ENCODE peak calls at places on chromosomes 3 and 15, in five cellular contexts. V is K562, W is WTC11, L is GM12878, H is HepG2. C is an unnamed sample.

GRCh38 chr3:144477593-144477992 is 506.0 kb downstream of the DIPK2A start:
- DNase-seq in H (no peak), W (no peak), L (no peak), V (no peak), C (no peak)

GRCh38 chr3:122864498-122864897 is 69.6 kb downstream of the SLC49A4 start:
- DNase-seq in H (no peak), W (no peak), V (no peak), L (no peak), C (no peak)

GRCh38 chr3:14122301-14122700 is 2.4 kb downstream of the CHCHD4 start:
- DNase-seq in L (no peak), W (no peak), V (no peak), H (no peak), C (no peak)

GRCh38 chr3:120894285-120894684 is 13.7 kb upstream of the STXBP5L start:
- DNase-seq in H (no peak), V (no peak), W (no peak), L (no peak), C (peak; percentile 35)

GRCh38 chr15:26790118-26790517 is 17.3 kb upstream of the GABRB3 start:
- DNase-seq in H (no peak), W (no peak), L (no peak), V (no peak), C (no peak)

GRCh38 chr15:28098360-28098765 is 752 bp downstream of the OCA2 start:
- DNase-seq in W (no peak), L (no peak), V (no peak), H (no peak), C (no peak)

GRCh38 chr3:159988617-159989251 is at the start of gene IL12A:
- DNase-seq in V (peak; percentile 77), W (peak; percentile 87), L (peak; percentile 72), H (peak; percentile 59), C (peak; percentile 82)

GRCh38 chr3:94522488-94522887 is 459.6 kb downstream of the NSUN3 start:
- DNase-seq in W (no peak), H (peak; percentile 19), V (no peak), L (no peak), C (peak; percentile 11)

GRCh38 chr15:81336568-81336967 is 12.6 kb upstream of the STARD5 start:
- DNase-seq in L (no peak), W (no peak), H (peak; percentile 12), V (peak; percentile 35), C (peak; percentile 36)

GRCh38 chr3:40207796-40208195 is 101.7 kb upstream of the EIF1B start:
- DNase-seq in V (no peak), H (no peak), L (no peak), W (no peak), C (no peak)

GRCh38 chr3:47669026-47669749 is 90.5 kb upstream of the CSPG5 start:
- DNase-seq in W (no peak), V (no peak), L (no peak), H (no peak), C (no peak)

GRCh38 chr3:30399394-30400181 is 206.8 kb upstream of the TGFBR2 start:
- DNase-seq in H (no peak), L (no peak), W (no peak), V (no peak), C (no peak)

GRCh38 chr3:4584537-4585249 is 91.5 kb downstream of the ITPR1 start:
- DNase-seq in V (no peak), W (no peak), L (peak; percentile 13), H (no peak), C (no peak)

GRCh38 chr3:140092883-140093536 is 158.0 kb downstream of the CLSTN2 start:
- DNase-seq in H (no peak), W (peak; percentile 20), V (peak; percentile 11), L (no peak), C (no peak)

GRCh38 chr3:154135511-154136173 is 14.5 kb downstream of the ARHGEF26 start:
- DNase-seq in V (no peak), L (no peak), W (no peak), H (peak; percentile 32), C (no peak)

GRCh38 chr3:30581982-30582381 is 24.4 kb upstream of the TGFBR2 start:
- DNase-seq in H (peak; percentile 53), W (no peak), L (no peak), V (no peak), C (no peak)

GRCh38 chr3:126766653-126767052 is 62.6 kb downstream of the CHCHD6 start:
- DNase-seq in H (no peak), W (no peak), V (no peak), L (no peak), C (no peak)

GRCh38 chr15:66580643-66581042 is 14.8 kb upstream of the LCTL start:
- DNase-seq in V (no peak), L (no peak), H (no peak), W (no peak), C (no peak)

GRCh38 chr15:31522056-31522455 is 195.4 kb downstream of the KLF13 start:
- DNase-seq in W (no peak), H (no peak), V (no peak), L (no peak), C (no peak)

GRCh38 chr3:80087769-80088168 is 320.0 kb upstream of the ROBO1 start:
- DNase-seq in V (no peak), L (no peak), W (no peak), H (no peak), C (no peak)

GRCh38 chr3:151439652-151440125 is 21.2 kb downstream of the IGSF10 start:
- DNase-seq in V (peak; percentile 44), W (no peak), H (peak; percentile 49), L (no peak), C (peak; percentile 50)

GRCh38 chr3:185448107-185448506 is 50.7 kb downstream of the TMEM41A start:
- DNase-seq in H (no peak), W (no peak), L (no peak), V (no peak), C (no peak)

GRCh38 chr3:30690199-30690598 is 83.8 kb downstream of the TGFBR2 start:
- DNase-seq in L (no peak), H (no peak), V (no peak), W (no peak), C (no peak)

GRCh38 chr3:159829056-159829995 is 159.3 kb upstream of the IL12A start:
- DNase-seq in L (no peak), V (no peak), W (no peak), H (peak; percentile 20), C (no peak)

GRCh38 chr15:31511707-31512310 is 185.2 kb downstream of the KLF13 start:
- DNase-seq in L (peak; percentile 25), W (no peak), V (no peak), H (no peak), C (no peak)

GRCh38 chr3:57152150-57152549 is 13.0 kb downstream of the IL17RD start:
- DNase-seq in V (no peak), L (no peak), H (peak; percentile 9), W (no peak), C (no peak)

GRCh38 chr3:66639794-66640356 is 139.1 kb upstream of the LRIG1 start:
- DNase-seq in V (no peak), L (no peak), H (no peak), W (no peak), C (no peak)

GRCh38 chr3:40768536-40768935 is 243.8 kb downstream of the ZNF621 start:
- DNase-seq in H (no peak), W (no peak), V (no peak), L (no peak), C (peak; percentile 12)

DNA sequence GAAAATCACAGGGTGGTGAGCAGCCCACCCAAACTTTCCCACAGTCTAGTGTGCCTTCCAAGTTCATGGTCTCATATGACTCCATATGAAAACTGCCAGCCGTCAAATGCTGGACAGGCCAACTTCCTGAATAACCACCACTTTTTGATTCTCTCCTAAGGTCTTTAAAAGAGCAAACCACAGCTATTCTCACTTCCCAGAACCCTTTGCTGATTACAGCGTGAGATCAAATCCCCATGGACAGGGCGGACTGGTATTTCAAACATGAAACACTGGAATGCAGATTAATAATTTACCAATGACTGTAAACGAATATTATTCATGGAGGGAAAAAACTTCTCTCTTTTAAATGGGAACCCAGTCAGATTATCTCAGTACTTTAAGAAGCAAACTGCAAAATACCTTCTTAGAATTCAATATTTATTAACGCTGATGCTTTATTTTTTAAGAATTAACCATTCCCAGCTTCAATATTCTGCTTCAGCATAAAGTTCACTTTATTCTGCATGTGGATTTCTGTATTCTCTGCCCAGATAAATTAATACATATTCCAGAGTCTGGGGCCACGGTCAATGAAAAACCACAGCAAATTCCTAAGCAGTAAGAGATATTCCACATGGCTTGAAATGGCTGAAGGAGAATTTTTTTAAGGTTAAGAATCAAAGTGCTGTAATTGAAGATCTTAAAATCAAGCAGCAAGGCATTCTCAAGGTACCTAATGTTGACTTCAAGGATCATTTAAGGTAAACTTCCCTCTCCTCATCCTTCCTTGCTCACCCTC is 42.9 kb downstream of the MYO1E start:
- DNase-seq in H (peak; percentile 76), L (no peak), V (no peak), W (no peak), C (peak; percentile 88)
- TF ChIP-seq ESRRA in H (no peak), L (no peak), V (no peak), W (no peak), C (no peak)

DNA sequence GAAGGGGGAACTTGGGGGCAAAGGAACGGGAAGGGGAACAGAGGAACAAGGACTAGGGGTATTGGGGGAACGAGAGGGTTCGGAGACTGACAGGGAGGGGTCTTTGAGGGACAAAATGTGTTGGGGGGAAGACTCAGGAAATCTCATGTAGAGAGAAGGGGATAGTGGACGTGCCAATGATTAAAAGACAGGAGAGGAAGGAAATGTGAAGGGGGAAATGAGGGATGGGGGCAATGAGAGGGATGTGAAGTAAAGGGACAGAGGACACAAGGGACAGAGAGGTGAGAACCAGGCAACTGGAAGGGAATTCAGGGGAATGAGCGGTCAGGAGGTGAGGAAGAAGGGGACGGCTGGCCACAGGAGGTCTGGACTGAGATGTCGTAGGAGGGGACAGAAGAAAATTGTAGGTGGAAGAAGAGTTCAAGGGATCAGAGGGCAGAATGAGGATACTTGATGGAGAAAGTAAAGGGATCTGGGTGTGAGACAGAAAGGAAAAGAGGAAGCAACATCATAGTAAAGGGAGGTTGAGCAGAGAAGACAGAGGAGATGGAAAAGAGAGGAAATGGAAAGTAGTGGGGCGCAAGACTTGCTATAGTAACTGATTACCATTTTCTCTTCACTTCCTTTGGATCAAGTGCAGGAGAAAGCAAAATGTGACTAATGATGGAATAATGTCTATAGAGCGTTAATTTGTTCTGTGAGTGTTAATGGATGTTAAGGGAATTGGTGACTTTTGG is 717 bp downstream of the RAB8B start:
- DNase-seq in H (no peak), W (no peak), L (no peak), V (no peak), C (no peak)
- TF ChIP-seq ESRRA in H (no peak), W (no peak), L (no peak), V (peak; percentile 25), C (no peak)

DNA sequence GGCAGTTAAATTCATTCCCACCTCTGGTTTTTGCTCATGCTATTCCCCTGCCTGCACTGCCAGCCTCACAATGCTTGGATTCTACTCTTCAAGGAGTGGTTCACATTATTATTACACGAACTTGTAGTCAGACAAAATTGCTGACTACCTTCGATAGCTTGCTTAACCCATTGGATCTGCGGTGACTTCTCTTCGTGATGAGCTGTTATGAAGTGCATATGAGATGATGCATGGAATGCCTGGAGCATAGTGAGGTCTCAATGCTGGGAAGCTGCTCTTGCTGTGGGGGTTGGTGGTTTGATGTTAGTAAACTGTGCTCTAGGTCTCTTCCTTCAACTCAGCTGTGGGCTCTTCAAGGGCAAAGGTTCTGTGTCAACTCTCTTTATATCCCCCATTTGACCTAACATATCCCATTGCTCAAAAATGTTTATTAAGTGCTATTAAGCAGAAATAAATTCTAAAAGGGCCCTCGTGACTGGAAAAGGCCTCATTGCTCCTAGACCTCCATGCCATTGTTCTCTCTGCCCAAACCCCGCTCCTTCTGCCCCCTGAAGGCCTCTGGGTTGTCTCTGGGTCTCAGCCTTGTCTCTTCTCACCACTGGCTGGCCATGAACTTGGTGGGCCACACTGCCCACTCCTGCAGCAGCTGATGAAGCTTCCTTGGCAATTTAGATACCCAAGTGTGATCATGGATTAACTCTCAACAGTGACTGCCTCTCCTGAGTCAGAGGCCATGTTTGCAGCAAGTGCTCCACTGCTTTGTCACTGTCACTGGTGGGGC is 4.5 kb upstream of the SLCO2A1 start:
- DNase-seq in H (no peak), L (no peak), W (no peak), V (no peak), C (no peak)
- TF ChIP-seq ESRRA in H (no peak), L (no peak), W (no peak), V (no peak), C (no peak)

GRCh38 chr3:197041875-197042488 is 12.4 kb upstream of the MELTF start:
- DNase-seq in L (no peak), V (no peak), W (no peak), H (no peak), C (no peak)
- TF ChIP-seq ESRRA in L (no peak), V (no peak), W (no peak), H (no peak), C (no peak)